ENCODE peak calls at places on chromosome 5, in seven cellular contexts. One of them, this sample, is unnamed.

GRCh38 chr5:115423541-115423940 is 121.0 kb downstream of the FEM1C start:
- DNase-seq in heart right ventricle: peak; percentile 64
- DNase-seq in cardiac fibroblast: peak; percentile 55
- DNase-seq in fibroblast of lung: no peak
- DNase-seq in cardiac muscle cell: peak; percentile 22
- DNase-seq in HCT116: no peak
- DNase-seq in aorta: no peak
- DNase-seq in this sample: no peak

GRCh38 chr5:150118561-150119229 is 32.3 kb upstream of the CSF1R start:
- DNase-seq in heart right ventricle: no peak
- DNase-seq in cardiac fibroblast: no peak
- DNase-seq in fibroblast of lung: no peak
- DNase-seq in cardiac muscle cell: no peak
- DNase-seq in HCT116: no peak
- DNase-seq in aorta: peak; percentile 32
- DNase-seq in this sample: no peak

GRCh38 chr5:137486707-137487106 is 12.4 kb downstream of the SPOCK1 start:
- DNase-seq in heart right ventricle: peak; percentile 16
- DNase-seq in cardiac fibroblast: peak; percentile 63
- DNase-seq in fibroblast of lung: peak; percentile 98
- DNase-seq in cardiac muscle cell: no peak
- DNase-seq in HCT116: no peak
- DNase-seq in aorta: no peak
- DNase-seq in this sample: no peak

GRCh38 chr5:6649186-6649585 is 15.9 kb downstream of the SRD5A1 start:
- DNase-seq in heart right ventricle: no peak
- DNase-seq in cardiac fibroblast: no peak
- DNase-seq in fibroblast of lung: no peak
- DNase-seq in cardiac muscle cell: peak; percentile 42
- DNase-seq in HCT116: no peak
- DNase-seq in aorta: no peak
- DNase-seq in this sample: no peak

GRCh38 chr5:55904152-55904551 is 53.0 kb downstream of the IL31RA start:
- DNase-seq in heart right ventricle: no peak
- DNase-seq in cardiac fibroblast: peak; percentile 65
- DNase-seq in fibroblast of lung: peak; percentile 52
- DNase-seq in cardiac muscle cell: no peak
- DNase-seq in HCT116: no peak
- DNase-seq in aorta: no peak
- DNase-seq in this sample: no peak

GRCh38 chr5:116574682-116575634 is at the start of gene SEMA6A:
- DNase-seq in heart right ventricle: peak; percentile 93
- DNase-seq in cardiac fibroblast: peak; percentile 93
- DNase-seq in fibroblast of lung: peak; percentile 88
- DNase-seq in cardiac muscle cell: peak; percentile 95
- DNase-seq in HCT116: peak; percentile 95
- DNase-seq in aorta: peak; percentile 94
- DNase-seq in this sample: peak; percentile 69

GRCh38 chr5:128216860-128217531 is 133.4 kb downstream of the SLC12A2 start:
- DNase-seq in heart right ventricle: peak; percentile 37
- DNase-seq in cardiac fibroblast: peak; percentile 64
- DNase-seq in fibroblast of lung: peak; percentile 95
- DNase-seq in cardiac muscle cell: no peak
- DNase-seq in HCT116: no peak
- DNase-seq in aorta: no peak
- DNase-seq in this sample: peak; percentile 44

GRCh38 chr5:27316283-27316675 is 277.9 kb upstream of the CDH9 start:
- DNase-seq in heart right ventricle: no peak
- DNase-seq in cardiac fibroblast: peak; percentile 67
- DNase-seq in fibroblast of lung: peak; percentile 89
- DNase-seq in cardiac muscle cell: no peak
- DNase-seq in HCT116: no peak
- DNase-seq in aorta: no peak
- DNase-seq in this sample: peak; percentile 49

GRCh38 chr5:159161361-159162214 is 47.8 kb downstream of the RNF145 start:
- DNase-seq in heart right ventricle: no peak
- DNase-seq in cardiac fibroblast: no peak
- DNase-seq in fibroblast of lung: peak; percentile 35
- DNase-seq in cardiac muscle cell: no peak
- DNase-seq in HCT116: no peak
- DNase-seq in aorta: no peak
- DNase-seq in this sample: no peak

GRCh38 chr5:113451797-113452196 is 17.0 kb upstream of the TSSK1B start:
- DNase-seq in heart right ventricle: no peak
- DNase-seq in cardiac fibroblast: peak; percentile 70
- DNase-seq in fibroblast of lung: no peak
- DNase-seq in cardiac muscle cell: no peak
- DNase-seq in HCT116: no peak
- DNase-seq in aorta: no peak
- DNase-seq in this sample: no peak

GRCh38 chr5:41193462-41194166 is 19.7 kb downstream of the C6 start:
- DNase-seq in heart right ventricle: peak; percentile 97
- DNase-seq in cardiac fibroblast: peak; percentile 100
- DNase-seq in fibroblast of lung: peak; percentile 89
- DNase-seq in cardiac muscle cell: no peak
- DNase-seq in HCT116: no peak
- DNase-seq in aorta: peak; percentile 98
- DNase-seq in this sample: peak; percentile 81

GRCh38 chr5:108003178-108003577 is 332.4 kb upstream of the EFNA5 start:
- DNase-seq in heart right ventricle: no peak
- DNase-seq in cardiac fibroblast: peak; percentile 47
- DNase-seq in fibroblast of lung: peak; percentile 54
- DNase-seq in cardiac muscle cell: no peak
- DNase-seq in HCT116: no peak
- DNase-seq in aorta: no peak
- DNase-seq in this sample: no peak

DNA sequence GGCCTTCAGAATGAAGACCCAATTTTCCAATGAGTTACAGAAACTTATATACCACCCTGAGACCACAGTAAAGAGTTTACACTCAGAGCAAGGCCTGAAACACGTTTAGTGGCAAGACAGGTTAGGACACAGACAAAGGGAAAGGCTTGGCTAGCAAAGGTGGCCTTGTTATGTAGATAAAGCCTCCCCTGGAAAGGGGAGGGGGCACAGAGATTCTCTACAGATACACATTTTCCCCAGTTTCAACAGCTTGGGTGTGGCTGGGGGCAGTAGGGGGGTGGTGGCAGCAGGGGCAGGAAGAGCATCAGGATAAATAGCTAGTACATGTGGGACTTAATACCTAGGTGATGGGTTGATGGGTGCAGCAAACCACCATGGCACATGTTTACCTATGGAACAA is 51.9 kb upstream of the PPP1R2B start:
- DNase-seq in heart right ventricle: no peak
- DNase-seq in cardiac fibroblast: no peak
- DNase-seq in fibroblast of lung: no peak
- DNase-seq in cardiac muscle cell: no peak
- DNase-seq in HCT116: no peak
- DNase-seq in aorta: no peak
- DNase-seq in this sample: no peak
- H3K4me3 ChIP-seq in heart right ventricle: no peak overlapping the region
- H3K4me3 ChIP-seq in cardiac fibroblast: no peak overlapping the region
- H3K4me3 ChIP-seq in fibroblast of lung: no peak overlapping the region
- H3K4me3 ChIP-seq in cardiac muscle cell: no peak overlapping the region
- H3K4me3 ChIP-seq in HCT116: no peak overlapping the region
- H3K4me3 ChIP-seq in aorta: no peak overlapping the region
- H3K4me3 ChIP-seq in this sample: no peak overlapping the region

GRCh38 chr5:100827481-100827889 is 75.6 kb downstream of the ST8SIA4 start:
- DNase-seq in heart right ventricle: no peak
- DNase-seq in cardiac fibroblast: no peak
- DNase-seq in fibroblast of lung: peak; percentile 2
- DNase-seq in cardiac muscle cell: no peak
- DNase-seq in HCT116: no peak
- DNase-seq in aorta: no peak
- DNase-seq in this sample: peak; percentile 49
- H3K4me3 ChIP-seq in heart right ventricle: no peak overlapping the region
- H3K4me3 ChIP-seq in cardiac fibroblast: no peak overlapping the region
- H3K4me3 ChIP-seq in fibroblast of lung: no peak overlapping the region
- H3K4me3 ChIP-seq in cardiac muscle cell: no peak overlapping the region
- H3K4me3 ChIP-seq in HCT116: no peak overlapping the region
- H3K4me3 ChIP-seq in aorta: no peak overlapping the region
- H3K4me3 ChIP-seq in this sample: no peak overlapping the region

GRCh38 chr5:156581725-156582124 is 254.8 kb downstream of the SGCD start:
- DNase-seq in heart right ventricle: no peak
- DNase-seq in cardiac fibroblast: no peak
- DNase-seq in fibroblast of lung: no peak
- DNase-seq in cardiac muscle cell: no peak
- DNase-seq in HCT116: no peak
- DNase-seq in aorta: no peak
- DNase-seq in this sample: no peak
- H3K4me3 ChIP-seq in heart right ventricle: no peak overlapping the region
- H3K4me3 ChIP-seq in cardiac fibroblast: no peak overlapping the region
- H3K4me3 ChIP-seq in fibroblast of lung: no peak overlapping the region
- H3K4me3 ChIP-seq in cardiac muscle cell: no peak overlapping the region
- H3K4me3 ChIP-seq in HCT116: no peak overlapping the region
- H3K4me3 ChIP-seq in aorta: no peak overlapping the region
- H3K4me3 ChIP-seq in this sample: no peak overlapping the region

GRCh38 chr5:1295650-1296037 is 776 bp upstream of the TERT start:
- DNase-seq in heart right ventricle: no peak
- DNase-seq in cardiac fibroblast: no peak
- DNase-seq in fibroblast of lung: no peak
- DNase-seq in cardiac muscle cell: no peak
- DNase-seq in HCT116: no peak
- DNase-seq in aorta: no peak
- DNase-seq in this sample: no peak
- H3K4me3 ChIP-seq in heart right ventricle: no peak overlapping the region
- H3K4me3 ChIP-seq in cardiac fibroblast: no peak overlapping the region
- H3K4me3 ChIP-seq in fibroblast of lung: no peak overlapping the region
- H3K4me3 ChIP-seq in cardiac muscle cell: no peak overlapping the region
- H3K4me3 ChIP-seq in HCT116: no peak overlapping the region
- H3K4me3 ChIP-seq in aorta: no peak overlapping the region
- H3K4me3 ChIP-seq in this sample: no peak overlapping the region

DNA sequence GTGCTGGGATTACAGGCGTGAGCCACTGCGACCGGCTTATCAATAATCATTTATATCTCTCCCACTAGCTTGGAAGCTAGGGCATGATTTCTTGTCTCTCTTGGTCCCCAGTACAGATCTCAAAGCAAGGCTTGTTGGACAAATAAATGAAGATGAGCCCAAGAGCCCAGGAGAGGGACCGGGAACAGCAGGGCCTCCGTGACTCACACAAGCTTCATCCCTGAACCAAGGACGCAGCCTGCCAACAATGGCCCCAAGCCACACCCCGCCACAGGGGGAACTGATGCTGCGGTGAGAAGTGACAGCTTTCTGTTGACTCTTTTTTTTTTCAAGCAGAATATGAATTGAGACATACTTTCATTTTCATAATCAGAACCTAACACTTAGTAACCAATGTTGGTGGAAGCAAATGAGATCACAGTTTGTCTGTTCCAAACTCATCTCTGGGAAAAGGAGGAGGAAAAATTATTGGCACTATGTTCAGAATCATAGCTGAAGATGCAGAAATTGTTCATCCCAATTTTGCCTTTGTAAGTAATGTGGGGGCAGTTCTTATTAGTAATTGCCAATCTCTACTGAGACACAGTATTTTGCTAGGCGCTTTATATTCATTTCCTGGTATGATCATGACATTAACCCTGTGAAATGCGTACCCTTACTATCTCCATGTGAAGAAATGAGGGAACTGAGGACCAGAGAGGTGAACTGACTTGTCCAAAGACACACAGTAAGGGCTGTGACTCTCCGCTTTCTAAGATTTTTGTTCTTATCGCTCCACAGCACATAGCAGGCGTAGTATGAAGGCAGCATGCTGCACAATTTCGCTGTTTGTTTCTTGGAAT is 6.6 kb upstream of the DUSP1 start:
- DNase-seq in heart right ventricle: peak; percentile 79
- DNase-seq in cardiac fibroblast: peak; percentile 79
- DNase-seq in fibroblast of lung: peak; percentile 83
- DNase-seq in cardiac muscle cell: no peak
- DNase-seq in HCT116: peak; percentile 76
- DNase-seq in aorta: peak; percentile 93
- DNase-seq in this sample: peak; percentile 71
- H3K4me3 ChIP-seq in heart right ventricle: no peak overlapping the region
- H3K4me3 ChIP-seq in cardiac fibroblast: no peak overlapping the region
- H3K4me3 ChIP-seq in fibroblast of lung: no peak overlapping the region
- H3K4me3 ChIP-seq in cardiac muscle cell: no peak overlapping the region
- H3K4me3 ChIP-seq in HCT116: peak overlapping the region; percentile 47
- H3K4me3 ChIP-seq in aorta: no peak overlapping the region
- H3K4me3 ChIP-seq in this sample: peak overlapping the region; percentile 13

DNA sequence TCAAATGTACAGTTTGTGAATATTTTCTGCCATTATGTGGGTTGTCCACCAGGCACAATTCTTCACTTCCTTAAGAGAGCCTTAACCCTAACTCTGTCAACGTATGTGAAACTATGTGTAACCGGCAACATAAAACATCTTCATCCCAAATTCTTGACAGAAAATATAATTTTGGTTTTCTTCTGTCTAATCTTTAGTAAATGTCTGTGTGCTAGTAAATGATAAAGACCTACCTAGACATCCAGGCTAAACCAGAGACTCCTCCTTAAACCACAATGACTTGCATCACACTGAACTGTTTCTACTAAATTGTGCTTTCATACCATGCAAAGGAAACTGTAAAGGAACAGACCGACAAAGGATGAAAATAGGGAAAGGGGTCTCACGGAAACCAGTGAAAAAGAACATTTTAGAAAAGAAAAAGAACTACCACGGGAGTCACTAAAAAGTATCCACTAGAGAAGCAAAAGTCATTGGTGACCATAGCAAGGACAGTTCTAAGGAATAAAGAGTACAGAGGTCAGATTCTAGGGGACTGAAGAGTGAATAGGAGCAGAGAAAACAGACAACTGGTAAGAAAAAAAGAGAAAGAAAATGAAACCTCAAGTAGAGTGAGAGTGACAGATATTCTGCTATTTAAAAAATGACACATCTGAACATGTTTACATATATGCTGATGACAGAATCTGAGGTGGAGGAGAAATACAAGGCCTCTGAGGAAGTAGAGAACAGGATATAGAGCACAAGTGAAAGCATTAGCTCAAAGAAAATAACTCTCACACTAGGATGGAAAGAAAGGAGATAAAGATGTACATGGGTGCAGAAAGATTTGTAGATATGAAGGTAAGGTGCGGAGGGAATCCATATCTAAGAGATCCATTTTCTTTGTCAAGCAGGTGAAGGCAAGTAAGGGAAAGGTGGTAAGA is 49.4 kb downstream of the FNIP1 start:
- DNase-seq in heart right ventricle: no peak
- DNase-seq in cardiac fibroblast: no peak
- DNase-seq in fibroblast of lung: peak; percentile 64
- DNase-seq in cardiac muscle cell: no peak
- DNase-seq in HCT116: no peak
- DNase-seq in aorta: no peak
- DNase-seq in this sample: no peak
- H3K4me3 ChIP-seq in heart right ventricle: no peak overlapping the region
- H3K4me3 ChIP-seq in cardiac fibroblast: no peak overlapping the region
- H3K4me3 ChIP-seq in fibroblast of lung: no peak overlapping the region
- H3K4me3 ChIP-seq in cardiac muscle cell: no peak overlapping the region
- H3K4me3 ChIP-seq in HCT116: no peak overlapping the region
- H3K4me3 ChIP-seq in aorta: no peak overlapping the region
- H3K4me3 ChIP-seq in this sample: no peak overlapping the region

DNA sequence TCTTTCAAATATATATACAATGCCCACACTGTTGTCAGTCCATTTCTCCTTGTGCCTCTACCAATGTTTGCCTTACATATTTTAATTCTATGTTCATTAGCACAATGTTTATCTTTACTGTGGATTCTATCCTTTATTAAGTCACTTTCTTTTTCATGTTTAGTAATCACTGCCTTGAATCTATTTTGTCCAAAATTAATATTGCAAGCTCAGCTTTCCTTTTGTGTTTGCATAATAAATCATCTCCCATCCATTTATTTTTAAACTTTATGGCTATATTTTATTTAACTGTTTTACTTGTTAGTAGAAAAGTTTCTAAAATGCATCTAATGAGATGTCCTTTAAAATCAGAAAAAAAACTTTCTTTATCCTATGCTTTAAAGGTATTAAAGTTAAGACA is 126.8 kb upstream of the ACOT12 start:
- DNase-seq in heart right ventricle: no peak
- DNase-seq in cardiac fibroblast: no peak
- DNase-seq in fibroblast of lung: no peak
- DNase-seq in cardiac muscle cell: no peak
- DNase-seq in HCT116: no peak
- DNase-seq in aorta: no peak
- DNase-seq in this sample: no peak
- H3K4me3 ChIP-seq in heart right ventricle: no peak overlapping the region
- H3K4me3 ChIP-seq in cardiac fibroblast: no peak overlapping the region
- H3K4me3 ChIP-seq in fibroblast of lung: no peak overlapping the region
- H3K4me3 ChIP-seq in cardiac muscle cell: no peak overlapping the region
- H3K4me3 ChIP-seq in HCT116: no peak overlapping the region
- H3K4me3 ChIP-seq in aorta: no peak overlapping the region
- H3K4me3 ChIP-seq in this sample: no peak overlapping the region

This sample was measured in skeletal muscle cell.